ENCODE peak calls at places on chromosome 9, in five cellular contexts. N is uterus, E is progenitor cell of endocrine pancreas, L is HFF-Myc, X is NB4. B is an unnamed sample.

GRCh38 chr9:119689879-119690278 is 320.6 kb upstream of the BRINP1 start:
- DNase-seq in L (no peak), N (no peak), E (peak; percentile 23), X (peak; percentile 14), B (no peak)

GRCh38 chr9:114718801-114719221 is 36.8 kb upstream of the TEX48 start:
- DNase-seq in L (no peak), N (no peak), X (no peak), E (no peak), B (peak; percentile 40)

GRCh38 chr9:111008148-111009075 is 29.9 kb downstream of the LPAR1 start:
- DNase-seq in X (no peak), N (no peak), E (no peak), L (no peak), B (no peak)

GRCh38 chr9:130824079-130824478 is 11.0 kb upstream of the ABL1 start:
- DNase-seq in X (no peak), N (no peak), E (no peak), L (no peak), B (no peak)

GRCh38 chr9:116162241-116162781 is 8.7 kb downstream of the PAPPA start:
- DNase-seq in L (no peak), N (no peak), E (no peak), X (no peak), B (no peak)

GRCh38 chr9:130877300-130877699 is 19.3 kb downstream of the QRFP start:
- DNase-seq in N (no peak), X (no peak), L (no peak), E (no peak), B (no peak)

GRCh38 chr9:23145467-23145866 is 680.6 kb downstream of the ELAVL2 start:
- DNase-seq in E (no peak), N (no peak), X (no peak), L (no peak), B (no peak)

GRCh38 chr9:68705636-68706578 is 867 bp downstream of the PIP5K1B start:
- DNase-seq in L (no peak), X (peak; percentile 45), E (peak; percentile 17), N (no peak), B (peak; percentile 67)

GRCh38 chr9:9631302-9631701 is 981.5 kb downstream of the PTPRD start:
- DNase-seq in N (no peak), E (no peak), X (no peak), L (no peak), B (peak; percentile 10)

GRCh38 chr9:83986765-83987401 is 6.3 kb downstream of the RMI1 start:
- DNase-seq in E (no peak), X (no peak), N (no peak), L (no peak), B (no peak)

GRCh38 chr9:134247918-134248631 is 78.2 kb upstream of the RXRA start:
- DNase-seq in E (no peak), L (no peak), N (no peak), X (no peak), B (no peak)

GRCh38 chr9:8821910-8822666 is 1022.5 kb upstream of the DMAC1 start:
- DNase-seq in L (no peak), N (no peak), E (no peak), X (no peak), B (no peak)

GRCh38 chr9:79233542-79233941 is 338.2 kb upstream of the TLE4 start:
- DNase-seq in N (no peak), X (peak; percentile 37), E (no peak), L (no peak), B (peak; percentile 10)

GRCh38 chr9:137550958-137551655 is 572 bp upstream of the MRPL41 start:
- DNase-seq in N (peak; percentile 42), L (no peak), E (peak; percentile 91), X (peak; percentile 81), B (no peak)

GRCh38 chr9:100086097-100086496 is 12.7 kb downstream of the ERP44 start:
- DNase-seq in L (no peak), X (no peak), N (no peak), E (no peak), B (no peak)

GRCh38 chr9:136759436-136760325 is 1.6 kb upstream of the LCN8 start:
- DNase-seq in E (no peak), X (no peak), N (no peak), L (no peak), B (no peak)

GRCh38 chr9:93380410-93381060 is 71.0 kb upstream of the FAM120A start:
- DNase-seq in E (no peak), X (no peak), L (no peak), N (no peak), B (no peak)

GRCh38 chr9:134208981-134209725 is 44.8 kb upstream of the RNU6ATAC start:
- DNase-seq in N (peak; percentile 9), L (no peak), X (no peak), E (no peak), B (no peak)

DNA sequence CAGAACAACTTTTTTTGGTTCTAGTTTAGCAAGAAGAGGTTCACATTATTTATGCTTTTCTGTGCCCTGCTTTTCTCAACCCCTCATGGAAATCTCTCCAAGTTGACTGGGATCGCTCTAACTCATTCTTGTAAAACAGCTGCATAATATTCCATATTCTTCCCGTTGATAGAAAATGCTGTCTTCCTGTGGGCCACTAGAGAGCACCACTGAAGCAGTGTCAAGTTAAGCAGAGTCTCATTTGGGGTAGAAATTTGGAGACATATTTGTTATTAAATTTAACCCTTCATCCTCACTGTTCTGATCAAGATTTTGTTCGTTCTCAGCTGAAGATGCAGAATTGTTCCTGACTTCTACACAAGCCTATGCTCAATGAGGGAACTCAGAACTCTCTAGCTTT is 140.1 kb downstream of the CEMIP2 start:
- DNase-seq in L (no peak), N (no peak), X (peak; percentile 0), E (no peak), B (no peak)
- TF ChIP-seq CTCF in L (peak; percentile 28), N (no peak), X (peak; percentile 24), E (peak; percentile 7), B (no peak)

GRCh38 chr9:90642570-90643539 is at the start of gene DIRAS2:
- DNase-seq in X (no peak), L (peak; percentile 6), N (no peak), E (peak; percentile 64), B (peak; percentile 31)

GRCh38 chr9:90641090-90641489 is 1.5 kb downstream of the DIRAS2 start:
- DNase-seq in E (no peak), X (no peak), L (no peak), N (no peak), B (no peak)

GRCh38 chr9:90647843-90648242 is 5.2 kb upstream of the DIRAS2 start:
- DNase-seq in L (no peak), E (no peak), X (no peak), N (no peak), B (no peak)

GRCh38 chr9:90641868-90642558 is 611 bp downstream of the DIRAS2 start:
- DNase-seq in L (no peak), N (no peak), X (no peak), E (no peak), B (no peak)

DNA sequence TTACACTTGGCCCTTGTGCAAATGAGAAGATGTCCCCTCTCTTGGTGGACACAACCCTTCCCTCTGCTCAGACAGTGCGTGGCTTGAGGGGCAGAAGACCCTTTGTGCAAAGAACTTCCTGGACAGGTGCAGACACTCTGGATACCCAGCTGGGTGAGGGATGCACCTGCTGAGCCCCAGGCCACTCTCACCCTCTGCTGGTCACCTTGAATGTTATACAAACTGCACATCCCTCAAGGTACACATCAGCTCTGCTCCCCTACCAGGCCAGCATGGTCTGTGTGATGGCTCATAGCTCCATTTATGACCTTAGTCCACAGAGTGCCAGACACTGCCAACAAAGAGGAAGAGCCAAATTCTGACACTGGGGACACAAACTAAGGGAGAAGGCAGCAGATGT is 3.1 kb upstream of the DIRAS2 start:
- DNase-seq in N (no peak), E (no peak), X (no peak), L (no peak), B (no peak)
- TF ChIP-seq CTCF in N (no peak), E (no peak), X (no peak), L (no peak), B (no peak)

GRCh38 chr9:98774746-98775145 is 21.6 kb downstream of the ANKS6 start:
- DNase-seq in E (no peak), X (peak; percentile 44), L (no peak), N (no peak), B (no peak)
- TF ChIP-seq CTCF in E (peak; percentile 47), X (peak; percentile 59), L (peak; percentile 82), N (no peak), B (no peak)

GRCh38 chr9:128702445-128702948 is at the start of gene PKN3:
- DNase-seq in X (peak; percentile 88), N (peak; percentile 81), L (peak; percentile 39), E (peak; percentile 94), B (peak; percentile 97)
- TF ChIP-seq CTCF in X (peak; percentile 69), N (peak; percentile 86), L (peak; percentile 78), E (peak; percentile 95), B (peak; percentile 80)

GRCh38 chr9:581673-582497 is 259.6 kb upstream of the DMRT1 start:
- DNase-seq in L (no peak), N (no peak), X (peak; percentile 69), E (peak; percentile 21), B (peak; percentile 44)
- TF ChIP-seq CTCF in L (peak; percentile 30), N (no peak), X (peak; percentile 96), E (peak; percentile 60), B (peak; percentile 6)